ENCODE peak calls at places on chromosomes 6 and 20, in five cellular contexts. One of them, this sample, is unnamed.

GRCh38 chr6:110589865-110590513 is 113.6 kb upstream of the SLC22A16 start:
- DNase-seq in BJ: no peak
- DNase-seq in activated CD4-positive, alpha-beta T cell treated with anti-CD3 and anti-CD28 coated beads, Interleukin-2, amount 50 U/mL, for 48 hours: no peak
- DNase-seq in heart right ventricle: no peak
- DNase-seq in occipital lobe: no peak
- DNase-seq in this sample: no peak

GRCh38 chr6:149234051-149234962 is 83.2 kb upstream of the TAB2 start:
- DNase-seq in activated CD4-positive, alpha-beta T cell treated with anti-CD3 and anti-CD28 coated beads, Interleukin-2, amount 50 U/mL, for 48 hours: peak
- DNase-seq in BJ: no peak
- DNase-seq in occipital lobe: no peak
- DNase-seq in heart right ventricle: no peak
- DNase-seq in this sample: no peak

GRCh38 chr6:105510746-105511145 is 107.9 kb upstream of the PREP start:
- DNase-seq in BJ: no peak
- DNase-seq in occipital lobe: no peak
- DNase-seq in heart right ventricle: no peak
- DNase-seq in activated CD4-positive, alpha-beta T cell treated with anti-CD3 and anti-CD28 coated beads, Interleukin-2, amount 50 U/mL, for 48 hours: no peak
- DNase-seq in this sample: no peak

GRCh38 chr6:142725024-142725770 is 219.8 kb downstream of the HIVEP2 start:
- DNase-seq in BJ: no peak
- DNase-seq in occipital lobe: no peak
- DNase-seq in heart right ventricle: no peak
- DNase-seq in activated CD4-positive, alpha-beta T cell treated with anti-CD3 and anti-CD28 coated beads, Interleukin-2, amount 50 U/mL, for 48 hours: no peak
- DNase-seq in this sample: no peak

GRCh38 chr20:18496740-18497592 is at the start of gene RBBP9:
- DNase-seq in heart right ventricle: peak
- DNase-seq in activated CD4-positive, alpha-beta T cell treated with anti-CD3 and anti-CD28 coated beads, Interleukin-2, amount 50 U/mL, for 48 hours: peak
- DNase-seq in occipital lobe: peak
- DNase-seq in BJ: peak
- DNase-seq in this sample: peak

GRCh38 chr6:30767944-30768301 is 23.6 kb upstream of the IER3 start:
- DNase-seq in BJ: no peak
- DNase-seq in heart right ventricle: no peak
- DNase-seq in activated CD4-positive, alpha-beta T cell treated with anti-CD3 and anti-CD28 coated beads, Interleukin-2, amount 50 U/mL, for 48 hours: no peak
- DNase-seq in occipital lobe: no peak
- DNase-seq in this sample: no peak

GRCh38 chr6:125962900-125963497 is 6.4 kb downstream of the HINT3 start:
- DNase-seq in activated CD4-positive, alpha-beta T cell treated with anti-CD3 and anti-CD28 coated beads, Interleukin-2, amount 50 U/mL, for 48 hours: no peak
- DNase-seq in occipital lobe: no peak
- DNase-seq in BJ: no peak
- DNase-seq in heart right ventricle: no peak
- DNase-seq in this sample: no peak

GRCh38 chr6:31971279-31971992 is 502 bp downstream of the DXO start:
- DNase-seq in occipital lobe: no peak
- DNase-seq in activated CD4-positive, alpha-beta T cell treated with anti-CD3 and anti-CD28 coated beads, Interleukin-2, amount 50 U/mL, for 48 hours: no peak
- DNase-seq in heart right ventricle: no peak
- DNase-seq in BJ: no peak
- DNase-seq in this sample: peak

GRCh38 chr20:49286689-49287551 is 9.1 kb upstream of the ZNFX1 start:
- DNase-seq in heart right ventricle: no peak
- DNase-seq in BJ: no peak
- DNase-seq in activated CD4-positive, alpha-beta T cell treated with anti-CD3 and anti-CD28 coated beads, Interleukin-2, amount 50 U/mL, for 48 hours: no peak
- DNase-seq in occipital lobe: no peak
- DNase-seq in this sample: no peak

GRCh38 chr6:35728663-35729348 is 8.0 kb upstream of the ARMC12 start:
- DNase-seq in BJ: no peak
- DNase-seq in heart right ventricle: peak
- DNase-seq in activated CD4-positive, alpha-beta T cell treated with anti-CD3 and anti-CD28 coated beads, Interleukin-2, amount 50 U/mL, for 48 hours: peak
- DNase-seq in occipital lobe: no peak
- DNase-seq in this sample: no peak

GRCh38 chr20:45097485-45098095 is 3.3 kb downstream of the KCNS1 start:
- DNase-seq in BJ: no peak
- DNase-seq in occipital lobe: no peak
- DNase-seq in heart right ventricle: no peak
- DNase-seq in activated CD4-positive, alpha-beta T cell treated with anti-CD3 and anti-CD28 coated beads, Interleukin-2, amount 50 U/mL, for 48 hours: peak
- DNase-seq in this sample: no peak

GRCh38 chr20:53611449-53611894 is 17.8 kb upstream of the ZNF217 start:
- DNase-seq in heart right ventricle: peak
- DNase-seq in occipital lobe: no peak
- DNase-seq in BJ: peak
- DNase-seq in activated CD4-positive, alpha-beta T cell treated with anti-CD3 and anti-CD28 coated beads, Interleukin-2, amount 50 U/mL, for 48 hours: no peak
- DNase-seq in this sample: no peak

GRCh38 chr20:62367136-62367482 is at the start of gene LAMA5:
- DNase-seq in BJ: no peak
- DNase-seq in heart right ventricle: no peak
- DNase-seq in occipital lobe: no peak
- DNase-seq in activated CD4-positive, alpha-beta T cell treated with anti-CD3 and anti-CD28 coated beads, Interleukin-2, amount 50 U/mL, for 48 hours: no peak
- DNase-seq in this sample: no peak

GRCh38 chr20:33516882-33517281 is 27.0 kb downstream of the CBFA2T2 start:
- DNase-seq in heart right ventricle: no peak
- DNase-seq in occipital lobe: no peak
- DNase-seq in activated CD4-positive, alpha-beta T cell treated with anti-CD3 and anti-CD28 coated beads, Interleukin-2, amount 50 U/mL, for 48 hours: no peak
- DNase-seq in BJ: no peak
- DNase-seq in this sample: no peak

GRCh38 chr20:10171864-10172751 is 46.5 kb upstream of the SNAP25 start:
- DNase-seq in activated CD4-positive, alpha-beta T cell treated with anti-CD3 and anti-CD28 coated beads, Interleukin-2, amount 50 U/mL, for 48 hours: peak
- DNase-seq in heart right ventricle: no peak
- DNase-seq in occipital lobe: peak
- DNase-seq in BJ: no peak
- DNase-seq in this sample: no peak

GRCh38 chr20:9040874-9041524 is 27.9 kb upstream of the PLCB4 start:
- DNase-seq in occipital lobe: no peak
- DNase-seq in heart right ventricle: no peak
- DNase-seq in BJ: no peak
- DNase-seq in activated CD4-positive, alpha-beta T cell treated with anti-CD3 and anti-CD28 coated beads, Interleukin-2, amount 50 U/mL, for 48 hours: no peak
- DNase-seq in this sample: no peak

GRCh38 chr20:41222703-41223102 is 85.4 kb downstream of the PLCG1 start:
- DNase-seq in heart right ventricle: no peak
- DNase-seq in activated CD4-positive, alpha-beta T cell treated with anti-CD3 and anti-CD28 coated beads, Interleukin-2, amount 50 U/mL, for 48 hours: no peak
- DNase-seq in occipital lobe: no peak
- DNase-seq in BJ: no peak
- DNase-seq in this sample: no peak

GRCh38 chr20:59783020-59784010 is 150.1 kb downstream of the SYCP2 start:
- DNase-seq in occipital lobe: peak
- DNase-seq in activated CD4-positive, alpha-beta T cell treated with anti-CD3 and anti-CD28 coated beads, Interleukin-2, amount 50 U/mL, for 48 hours: peak
- DNase-seq in heart right ventricle: peak
- DNase-seq in BJ: no peak
- DNase-seq in this sample: peak

GRCh38 chr6:96236471-96236870 is 220.7 kb downstream of the FUT9 start:
- DNase-seq in heart right ventricle: no peak
- DNase-seq in activated CD4-positive, alpha-beta T cell treated with anti-CD3 and anti-CD28 coated beads, Interleukin-2, amount 50 U/mL, for 48 hours: no peak
- DNase-seq in BJ: no peak
- DNase-seq in occipital lobe: no peak
- DNase-seq in this sample: no peak

GRCh38 chr20:62936996-62937352 is 973 bp upstream of the GID8 start:
- DNase-seq in occipital lobe: no peak
- DNase-seq in BJ: no peak
- DNase-seq in heart right ventricle: no peak
- DNase-seq in activated CD4-positive, alpha-beta T cell treated with anti-CD3 and anti-CD28 coated beads, Interleukin-2, amount 50 U/mL, for 48 hours: no peak
- DNase-seq in this sample: no peak

GRCh38 chr6:133062077-133062476 is 179.1 kb upstream of the EYA4 start:
- DNase-seq in occipital lobe: no peak
- DNase-seq in heart right ventricle: peak
- DNase-seq in BJ: no peak
- DNase-seq in activated CD4-positive, alpha-beta T cell treated with anti-CD3 and anti-CD28 coated beads, Interleukin-2, amount 50 U/mL, for 48 hours: no peak
- DNase-seq in this sample: no peak

GRCh38 chr6:136873733-136874132 is 48.4 kb upstream of the SLC35D3 start:
- DNase-seq in heart right ventricle: no peak
- DNase-seq in BJ: no peak
- DNase-seq in occipital lobe: no peak
- DNase-seq in activated CD4-positive, alpha-beta T cell treated with anti-CD3 and anti-CD28 coated beads, Interleukin-2, amount 50 U/mL, for 48 hours: no peak
- DNase-seq in this sample: no peak

GRCh38 chr20:23188377-23189169 is 102.4 kb upstream of the CD93 start:
- DNase-seq in activated CD4-positive, alpha-beta T cell treated with anti-CD3 and anti-CD28 coated beads, Interleukin-2, amount 50 U/mL, for 48 hours: no peak
- DNase-seq in heart right ventricle: no peak
- DNase-seq in occipital lobe: no peak
- DNase-seq in BJ: no peak
- DNase-seq in this sample: no peak

GRCh38 chr6:119658917-119659316 is 309.4 kb upstream of the MAN1A1 start:
- DNase-seq in BJ: no peak
- DNase-seq in heart right ventricle: no peak
- DNase-seq in activated CD4-positive, alpha-beta T cell treated with anti-CD3 and anti-CD28 coated beads, Interleukin-2, amount 50 U/mL, for 48 hours: no peak
- DNase-seq in occipital lobe: no peak
- DNase-seq in this sample: no peak

GRCh38 chr6:124148225-124148624 is 344.6 kb downstream of the NKAIN2 start:
- DNase-seq in heart right ventricle: no peak
- DNase-seq in occipital lobe: no peak
- DNase-seq in activated CD4-positive, alpha-beta T cell treated with anti-CD3 and anti-CD28 coated beads, Interleukin-2, amount 50 U/mL, for 48 hours: no peak
- DNase-seq in BJ: no peak
- DNase-seq in this sample: no peak

GRCh38 chr6:149854532-149854931 is 9.6 kb downstream of the LRP11 start:
- DNase-seq in activated CD4-positive, alpha-beta T cell treated with anti-CD3 and anti-CD28 coated beads, Interleukin-2, amount 50 U/mL, for 48 hours: no peak
- DNase-seq in BJ: no peak
- DNase-seq in heart right ventricle: no peak
- DNase-seq in occipital lobe: no peak
- DNase-seq in this sample: no peak

GRCh38 chr6:88380083-88380482 is 213.9 kb upstream of the CNR1 start:
- DNase-seq in BJ: no peak
- DNase-seq in occipital lobe: peak
- DNase-seq in activated CD4-positive, alpha-beta T cell treated with anti-CD3 and anti-CD28 coated beads, Interleukin-2, amount 50 U/mL, for 48 hours: no peak
- DNase-seq in heart right ventricle: no peak
- DNase-seq in this sample: no peak

This sample was measured in sciatic nerve.